ENCODE peak calls at places on chromosomes 7 and 10, in four cellular contexts. J is H1, L is K562, A is GM12878. C is an unnamed sample.

GRCh38 chr7:31688347-31688746 is 1.3 kb downstream of the PPP1R17 start:
- DNase-seq in J (no peak), L (no peak), A (peak; percentile 65), C (no peak)

GRCh38 chr7:50182734-50183133 is 89.7 kb upstream of the ZPBP start:
- DNase-seq in J (no peak), L (no peak), A (no peak), C (no peak)

GRCh38 chr7:91636129-91636724 is 244.3 kb downstream of the MTERF1 start:
- DNase-seq in J (no peak), L (no peak), A (no peak), C (no peak)

GRCh38 chr7:136086712-136087111 is 109.6 kb upstream of the MTPN start:
- DNase-seq in J (peak; percentile 52), L (peak; percentile 44), A (peak; percentile 30), C (peak; percentile 85)

GRCh38 chr10:128147064-128147463 is 20.8 kb upstream of the MKI67 start:
- DNase-seq in J (no peak), L (no peak), A (peak; percentile 45), C (no peak)

GRCh38 chr10:11875499-11876281 is 52.5 kb downstream of the PROSER2 start:
- DNase-seq in J (no peak), L (peak; percentile 75), A (no peak), C (peak; percentile 87)

GRCh38 chr10:87504667-87505365 is at the start of gene MINPP1:
- DNase-seq in J (peak; percentile 91), L (peak; percentile 75), A (no peak), C (peak; percentile 84)

GRCh38 chr7:51229106-51229537 is 87.5 kb downstream of the COBL start:
- DNase-seq in J (no peak), L (no peak), A (no peak), C (no peak)

GRCh38 chr7:70583965-70584883 is 547.7 kb upstream of the GALNT17 start:
- DNase-seq in J (no peak), L (peak; percentile 32), A (no peak), C (no peak)

DNA sequence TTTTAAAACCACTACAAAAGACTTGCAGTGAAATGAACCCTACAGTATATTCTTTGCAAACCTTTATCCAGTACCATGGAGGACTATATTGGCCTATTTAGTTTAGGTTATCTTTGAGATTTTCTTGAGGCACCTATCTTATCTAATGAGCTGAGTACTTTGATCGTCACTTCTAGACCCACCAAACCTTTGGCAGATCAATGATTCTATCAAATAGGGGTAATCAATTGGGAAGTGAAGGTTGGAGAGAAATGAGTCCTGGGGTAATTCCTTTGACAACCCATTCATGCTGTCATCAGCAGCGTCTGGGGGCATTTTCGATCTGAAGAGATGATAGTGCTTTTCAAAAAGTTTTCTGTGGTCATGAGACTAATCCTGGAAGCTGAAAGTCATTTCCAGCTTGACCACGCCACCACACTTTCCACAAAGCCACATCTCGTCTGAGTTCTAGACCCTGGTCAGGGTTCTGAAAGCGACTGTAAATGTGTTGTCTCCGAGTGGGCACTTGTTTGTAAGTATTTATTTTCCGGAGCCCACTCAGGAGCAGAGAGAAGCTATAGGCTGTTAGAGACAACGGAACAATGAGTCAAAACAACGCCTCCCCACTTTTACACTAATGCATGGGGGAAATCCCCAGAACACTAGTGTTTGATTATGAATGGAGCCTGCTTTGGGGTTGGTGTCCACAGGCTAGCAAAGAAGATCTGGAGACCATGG is 4.8 kb downstream of the EGR2 start:
- DNase-seq in J (no peak), L (no peak), A (peak; percentile 85), C (no peak)
- TF ChIP-seq CHD1 in J (no peak), L (no peak), A (no peak), C (no peak)

DNA sequence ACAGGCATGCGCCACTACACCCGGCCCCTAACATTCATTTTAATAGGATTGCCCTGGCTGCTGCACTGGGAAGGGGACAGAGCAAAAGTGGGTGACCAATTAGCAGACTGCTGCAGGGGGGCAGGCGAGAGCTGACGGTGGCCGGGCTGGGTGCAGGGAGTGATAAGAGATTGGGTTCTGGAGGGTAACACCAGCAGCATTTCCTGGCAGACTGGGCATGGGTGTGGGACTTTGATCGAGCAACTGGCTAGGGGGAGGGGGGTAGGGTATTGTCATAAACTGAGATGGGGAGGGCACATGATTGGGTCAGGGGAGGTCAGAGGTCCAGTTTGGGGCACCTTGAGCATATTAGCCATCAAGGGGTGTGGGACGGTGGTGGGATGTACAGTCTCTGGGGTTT is 20.2 kb upstream of the AMZ1 start:
- DNase-seq in J (no peak), L (no peak), A (no peak), C (no peak)
- TF ChIP-seq CEBPB in J (no peak), L (no peak), A (no peak), C (no peak)

GRCh38 chr10:101014230-101014884 is 14.7 kb downstream of the LZTS2 start:
- DNase-seq in J (peak; percentile 99), L (peak; percentile 65), A (no peak), C (peak; percentile 56)
- TF ChIP-seq CHD1 in J (no peak), L (no peak), A (no peak), C (no peak)

DNA sequence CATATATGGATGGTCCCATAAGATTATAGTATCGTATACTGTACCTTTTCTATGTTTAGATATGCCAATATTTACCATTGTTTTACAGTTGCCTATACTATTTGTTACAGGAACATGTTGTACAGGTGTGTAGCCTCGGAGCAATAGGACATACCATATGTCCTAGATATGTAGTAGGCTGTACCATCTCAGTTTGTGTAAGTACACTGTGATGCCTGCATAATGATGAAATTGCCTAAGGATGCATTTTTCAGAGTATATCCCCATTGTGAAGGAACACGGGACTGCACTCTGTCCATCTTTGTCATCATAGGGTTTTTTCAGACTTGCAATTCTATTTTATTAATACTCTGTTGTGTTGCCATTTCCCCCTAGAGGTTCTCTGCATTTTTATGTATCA is 50.1 kb downstream of the MCU start:
- DNase-seq in J (no peak), L (no peak), A (no peak), C (no peak)
- TF ChIP-seq CEBPB in J (no peak), L (no peak), A (no peak), C (no peak)

GRCh38 chr10:119306514-119306951 is 99.2 kb downstream of the GRK5 start:
- DNase-seq in J (no peak), L (peak; percentile 49), A (peak; percentile 71), C (no peak)
- TF ChIP-seq CHD1 in J (no peak), L (no peak), A (no peak), C (no peak)

GRCh38 chr7:81768951-81769778 is 682 bp downstream of the HGF start:
- DNase-seq in J (no peak), L (no peak), A (no peak), C (peak; percentile 11)

GRCh38 chr7:81769891-81770818 is at the start of gene HGF:
- DNase-seq in J (no peak), L (no peak), A (no peak), C (peak; percentile 87)

GRCh38 chr7:81770823-81771222 is 976 bp upstream of the HGF start:
- DNase-seq in J (no peak), L (no peak), A (no peak), C (no peak)

GRCh38 chr7:81767883-81768282 is 2.0 kb downstream of the HGF start:
- DNase-seq in J (no peak), L (no peak), A (no peak), C (peak; percentile 50)
- TF ChIP-seq CEBPB in J (no peak), L (no peak), A (no peak), C (no peak)

GRCh38 chr7:141074162-141074989 is 512 bp downstream of the TMEM178B start:
- DNase-seq in J (peak; percentile 82), L (no peak), A (no peak), C (no peak)

GRCh38 chr7:141073641-141074161 is at the start of gene TMEM178B:
- DNase-seq in J (peak; percentile 83), L (no peak), A (no peak), C (no peak)

GRCh38 chr7:141072548-141073172 is 1.2 kb upstream of the TMEM178B start:
- DNase-seq in J (peak; percentile 71), L (no peak), A (no peak), C (peak; percentile 73)

GRCh38 chr7:141071855-141072547 is 1.9 kb upstream of the TMEM178B start:
- DNase-seq in J (peak; percentile 74), L (no peak), A (no peak), C (no peak)

GRCh38 chr7:141073173-141073640 is 657 bp upstream of the TMEM178B start:
- DNase-seq in J (no peak), L (no peak), A (no peak), C (peak; percentile 44)
- TF ChIP-seq CHD1 in J (no peak), L (no peak), A (no peak), C (no peak)

DNA sequence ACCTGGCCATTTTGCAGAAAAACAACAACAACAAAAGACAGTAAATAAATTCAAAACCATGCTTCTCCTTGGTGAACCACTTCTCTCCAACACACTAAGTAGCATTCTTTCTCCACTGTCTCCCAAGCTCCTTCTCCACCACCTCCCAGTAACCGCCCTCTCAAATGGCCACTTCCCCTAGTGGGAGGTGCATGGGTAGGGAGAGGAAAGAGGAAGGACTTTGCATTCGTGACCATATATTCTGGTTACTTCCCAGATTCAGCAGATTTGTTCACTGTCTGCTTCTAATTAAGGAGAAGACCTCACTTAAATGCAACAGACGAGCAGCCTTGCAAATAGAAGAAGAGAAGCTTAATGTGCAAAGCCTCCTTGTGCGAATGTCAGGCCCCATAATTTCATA is 166.8 kb downstream of the SORCS1 start:
- DNase-seq in J (no peak), L (peak; percentile 7), A (no peak), C (no peak)
- TF ChIP-seq CEBPB in J (no peak), L (no peak), A (no peak), C (no peak)

GRCh38 chr7:25348066-25348595 is 119.8 kb upstream of the NPVF start:
- DNase-seq in J (no peak), L (no peak), A (no peak), C (no peak)

GRCh38 chr7:25350074-25350473 is 121.8 kb upstream of the NPVF start:
- DNase-seq in J (no peak), L (no peak), A (no peak), C (no peak)

GRCh38 chr7:25351761-25352160 is 123.5 kb upstream of the NPVF start:
- DNase-seq in J (no peak), L (no peak), A (no peak), C (no peak)

GRCh38 chr7:25347360-25347759 is 119.1 kb upstream of the NPVF start:
- DNase-seq in J (no peak), L (no peak), A (no peak), C (no peak)

DNA sequence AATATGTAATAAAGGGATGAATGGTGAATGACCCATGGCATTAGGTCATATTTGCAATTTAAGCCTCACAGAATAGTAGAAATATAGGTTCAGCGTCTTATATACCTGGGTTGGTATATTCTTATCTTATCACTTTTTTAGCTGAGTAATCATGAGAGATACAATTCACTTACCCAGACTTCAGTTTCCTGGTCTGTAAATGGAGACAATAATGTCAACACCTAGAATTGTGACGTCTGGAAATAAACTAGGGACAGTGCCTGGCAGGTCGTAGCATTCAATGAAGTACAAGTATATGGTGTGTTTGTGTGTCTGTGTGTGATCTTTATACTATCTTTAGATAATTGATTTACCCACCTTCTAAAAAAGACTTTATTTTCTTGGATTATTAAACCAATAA is 121.0 kb upstream of the NPVF start:
- DNase-seq in J (no peak), L (no peak), A (no peak), C (no peak)
- TF ChIP-seq CHD1 in J (no peak), L (no peak), A (no peak), C (no peak)

C was measured in IMR-90.